ENCODE peak calls at places on chromosome 1, in seven cellular contexts. X is fibroblast of lung, M is tibial artery, Z is heart left ventricle, U is mesendoderm, F is AG09309, I is psoas muscle. L is an unnamed sample.

GRCh38 chr1:178126790-178127189 is 32.9 kb downstream of the RASAL2 start:
- DNase-seq in X (peak; percentile 85), M (no peak), Z (no peak), U (peak; percentile 59), F (peak; percentile 70), I (no peak), L (peak; percentile 53)

GRCh38 chr1:56872597-56872996 is 18.0 kb downstream of the C8A start:
- DNase-seq in X (peak; percentile 37), M (no peak), Z (no peak), U (no peak), F (no peak), I (no peak), L (peak; percentile 7)

GRCh38 chr1:248622491-248623106 is 12.3 kb downstream of the OR2T11 start:
- DNase-seq in X (peak; percentile 0), M (no peak), Z (no peak), U (peak; percentile 3), F (peak; percentile 1), I (no peak), L (no peak)

GRCh38 chr1:145991799-145992412 is 4.5 kb downstream of the TXNIP start:
- DNase-seq in X (peak; percentile 55), M (no peak), Z (no peak), U (no peak), F (no peak), I (peak; percentile 36), L (no peak)

GRCh38 chr1:208129489-208129888 is 114.7 kb downstream of the PLXNA2 start:
- DNase-seq in X (no peak), M (no peak), Z (no peak), U (no peak), F (no peak), I (no peak), L (no peak)

GRCh38 chr1:97943354-97943753 is 22.5 kb upstream of the DPYD start:
- DNase-seq in X (peak; percentile 34), M (no peak), Z (no peak), U (no peak), F (peak; percentile 77), I (no peak), L (peak; percentile 65)

GRCh38 chr1:194873328-194873923 is 1687.0 kb upstream of the B3GALT2 start:
- DNase-seq in X (peak; percentile 29), M (no peak), Z (no peak), U (peak; percentile 47), F (no peak), I (no peak), L (no peak)

GRCh38 chr1:92502247-92502646 is 15.5 kb upstream of the GFI1 start:
- DNase-seq in X (peak; percentile 51), M (no peak), Z (no peak), U (no peak), F (no peak), I (no peak), L (peak; percentile 14)

GRCh38 chr1:175124842-175125241 is 57.2 kb downstream of the TNN start:
- DNase-seq in X (peak; percentile 35), M (no peak), Z (no peak), U (no peak), F (no peak), I (no peak), L (no peak)

GRCh38 chr1:244654284-244655038 is 1.5 kb downstream of the DESI2 start:
- DNase-seq in X (peak; percentile 15), M (no peak), Z (no peak), U (no peak), F (no peak), I (no peak), L (no peak)

GRCh38 chr1:213180833-213181232 is 129.8 kb downstream of the RPS6KC1 start:
- DNase-seq in X (no peak), M (no peak), Z (no peak), U (no peak), F (no peak), I (no peak), L (no peak)

GRCh38 chr1:24411963-24412362 is 1.6 kb downstream of the STPG1 start:
- DNase-seq in X (no peak), M (no peak), Z (no peak), U (no peak), F (no peak), I (no peak), L (no peak)

DNA sequence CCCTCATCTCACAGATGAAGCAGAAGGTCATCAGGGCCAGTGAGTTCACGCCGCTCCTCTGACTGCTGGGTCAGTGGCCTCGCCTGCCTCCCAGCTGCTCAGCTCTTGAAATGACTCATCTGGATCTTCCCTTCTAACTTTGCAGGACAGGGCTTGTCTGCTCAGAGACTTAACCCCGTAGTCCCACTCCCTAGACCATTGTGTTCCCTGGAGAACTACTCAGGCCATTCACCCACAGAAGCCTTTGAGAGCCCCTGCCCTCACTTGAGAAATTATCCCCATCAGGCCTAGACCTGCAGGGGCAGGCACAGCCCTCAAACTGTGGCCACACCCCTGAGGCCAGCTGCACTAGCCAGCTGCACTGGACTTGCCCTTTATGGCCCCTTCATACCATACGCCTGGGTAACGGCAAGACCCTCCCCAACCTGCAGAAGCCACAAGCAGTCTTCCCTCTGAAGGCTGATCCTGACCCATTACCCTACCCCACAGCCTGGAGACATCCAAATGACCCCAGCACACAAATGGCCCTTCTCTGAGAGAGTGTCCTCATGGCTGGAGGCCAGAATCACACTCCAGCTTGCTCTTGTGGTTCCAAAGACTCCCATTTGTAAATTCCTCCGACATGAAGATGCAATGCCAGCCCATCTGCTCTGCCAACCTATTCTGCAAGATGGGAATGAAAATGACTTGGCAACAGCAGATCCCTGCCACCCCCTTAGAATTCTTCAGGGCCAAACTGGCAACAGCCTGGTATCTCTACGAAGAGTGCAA is 33.2 kb downstream of the RCSD1 start:
- DNase-seq in X (peak; percentile 62), M (no peak), Z (peak; percentile 82), U (peak; percentile 55), F (no peak), I (peak; percentile 51), L (no peak)
- H3K4me3 ChIP-seq in X (no peak overlapping the region), M (no peak overlapping the region), Z (no peak overlapping the region), U (no peak overlapping the region), F (no peak overlapping the region), I (no peak overlapping the region), L (no peak overlapping the region)

DNA sequence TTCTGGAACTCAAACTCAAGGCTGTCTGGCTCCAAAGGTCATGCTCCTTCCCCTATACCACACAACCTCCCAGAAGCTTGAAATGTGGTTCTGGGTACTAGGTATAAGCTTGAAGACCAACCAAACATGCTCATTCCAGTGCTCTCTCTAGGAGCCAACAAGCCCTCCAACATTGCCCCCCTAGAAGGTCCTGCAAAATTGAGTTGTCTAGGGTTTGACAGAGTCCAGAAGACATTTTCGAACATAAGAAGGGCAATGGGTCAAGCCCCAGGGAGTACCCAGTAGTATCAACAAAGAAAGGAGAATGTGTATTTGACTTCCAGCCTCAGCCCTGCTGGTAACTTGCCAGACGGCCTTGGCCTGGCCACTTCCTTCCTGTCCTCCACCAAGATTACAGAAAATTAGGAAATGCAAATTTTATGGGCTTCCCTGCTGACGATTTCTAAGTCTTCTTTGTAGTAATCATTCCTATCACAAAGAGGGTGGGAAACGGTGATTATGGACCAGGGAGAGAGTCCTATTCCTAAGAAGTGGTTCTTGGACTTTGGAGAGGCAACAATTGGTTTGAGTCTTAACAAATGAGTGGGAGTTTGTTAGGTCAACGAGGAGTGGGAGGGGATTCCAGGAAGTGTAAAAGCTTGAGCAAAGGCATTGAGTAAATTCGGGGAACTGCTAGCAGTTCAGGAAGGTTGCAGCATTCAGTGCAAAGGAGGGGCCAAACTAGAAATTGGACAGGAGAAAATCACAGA is 18.7 kb upstream of the SLAMF1 start:
- DNase-seq in X (no peak), M (no peak), Z (peak; percentile 82), U (peak; percentile 99), F (no peak), I (peak; percentile 40), L (no peak)
- H3K4me3 ChIP-seq in X (no peak overlapping the region), M (no peak overlapping the region), Z (no peak overlapping the region), U (no peak overlapping the region), F (no peak overlapping the region), I (no peak overlapping the region), L (no peak overlapping the region)

DNA sequence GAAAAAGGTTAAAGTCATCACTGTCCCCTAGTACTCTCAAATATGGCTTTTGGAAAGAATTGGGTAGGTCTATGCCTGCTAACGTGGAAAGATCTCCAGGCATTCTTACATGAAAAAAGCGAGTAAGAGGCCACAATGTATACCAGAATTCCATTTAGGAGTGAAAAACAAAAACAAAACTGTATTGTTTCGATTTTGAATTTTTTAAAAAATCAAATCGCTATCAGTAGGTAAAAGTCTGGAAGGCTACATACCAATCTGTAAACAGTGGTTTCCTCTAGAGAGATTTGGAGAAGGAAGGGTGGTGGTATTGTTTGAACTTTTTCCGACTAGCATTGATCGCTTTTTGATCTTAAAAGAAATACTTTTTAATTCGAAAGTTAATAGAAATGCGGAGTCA is 55.9 kb downstream of the RRAGC start:
- DNase-seq in X (peak; percentile 30), M (no peak), Z (no peak), U (no peak), F (no peak), I (no peak), L (no peak)
- H3K4me3 ChIP-seq in X (peak overlapping the region; percentile 15), M (peak overlapping the region; percentile 36), Z (peak overlapping the region; percentile 38), U (no peak overlapping the region), F (peak overlapping the region; percentile 14), I (peak overlapping the region; percentile 43), L (peak overlapping the region; percentile 19)

GRCh38 chr1:55279627-55280026 is 64.5 kb upstream of the USP24 start:
- DNase-seq in X (no peak), M (no peak), Z (no peak), U (no peak), F (no peak), I (no peak), L (no peak)

GRCh38 chr1:55276671-55277376 is 61.7 kb upstream of the USP24 start:
- DNase-seq in X (no peak), M (no peak), Z (no peak), U (no peak), F (no peak), I (peak; percentile 49), L (no peak)

GRCh38 chr1:55278378-55278777 is 63.2 kb upstream of the USP24 start:
- DNase-seq in X (no peak), M (no peak), Z (no peak), U (no peak), F (no peak), I (no peak), L (no peak)

GRCh38 chr1:55275976-55276375 is 60.8 kb upstream of the USP24 start:
- DNase-seq in X (no peak), M (no peak), Z (no peak), U (no peak), F (no peak), I (no peak), L (no peak)

DNA sequence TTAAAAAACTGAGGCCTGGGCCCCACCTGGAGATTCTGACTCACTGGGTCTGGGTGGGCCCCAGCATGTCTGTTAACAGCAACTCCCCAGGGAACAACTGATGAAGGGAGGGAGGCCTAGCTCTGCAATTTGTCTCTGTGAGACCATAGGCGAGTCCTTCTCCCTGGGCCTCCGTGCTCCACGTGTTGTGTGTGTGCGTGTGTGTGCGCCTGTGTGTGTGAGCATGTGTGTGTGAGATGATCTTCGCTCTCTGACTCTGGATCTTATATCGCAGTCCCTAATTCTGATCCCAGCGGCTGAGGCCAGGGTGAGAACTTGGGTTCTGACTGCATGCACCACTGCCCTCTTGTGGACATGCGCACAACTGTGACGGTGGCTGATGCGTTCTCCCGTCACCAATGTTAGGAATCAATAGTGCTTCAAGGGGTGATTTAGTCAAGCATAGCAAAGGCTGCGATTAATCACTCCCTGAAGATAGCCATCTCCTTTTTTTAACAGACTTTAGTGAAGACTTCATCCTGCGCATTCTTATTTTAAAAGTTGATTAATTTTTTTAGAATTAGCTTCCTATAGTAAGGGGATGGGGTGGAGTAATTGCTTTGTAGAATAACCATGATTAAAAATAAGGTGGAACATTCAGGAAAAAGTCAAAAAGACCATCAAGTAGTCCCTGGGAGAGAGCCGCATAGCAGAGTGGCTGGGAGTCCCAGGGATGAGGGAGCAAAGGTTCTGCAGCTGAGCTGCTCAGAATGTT is 62.4 kb upstream of the USP24 start:
- DNase-seq in X (peak; percentile 80), M (peak; percentile 80), Z (peak; percentile 81), U (peak; percentile 88), F (no peak), I (peak; percentile 79), L (no peak)
- H3K4me3 ChIP-seq in X (no peak overlapping the region), M (no peak overlapping the region), Z (no peak overlapping the region), U (no peak overlapping the region), F (no peak overlapping the region), I (no peak overlapping the region), L (no peak overlapping the region)

GRCh38 chr1:227072991-227073390 is 132.9 kb downstream of the COQ8A start:
- DNase-seq in X (peak; percentile 59), M (no peak), Z (no peak), U (no peak), F (no peak), I (no peak), L (no peak)
- H3K4me3 ChIP-seq in X (no peak overlapping the region), M (no peak overlapping the region), Z (no peak overlapping the region), U (no peak overlapping the region), F (no peak overlapping the region), I (no peak overlapping the region), L (no peak overlapping the region)